ENCODE peak calls at places on chromosomes 7 and 10, in nine cellular contexts. A, H, Z, N, O, J, D, V and S are unnamed samples.

GRCh38 chr7:117020605-117021002 is 67.3 kb downstream of the ST7 start:
- DNase-seq in A (no peak), H (no peak), Z (no peak), N (no peak), O (no peak), J (no peak), D (no peak), V (peak; percentile 5), S (peak; percentile 14)

GRCh38 chr10:6512182-6512581 is 67.9 kb downstream of the PRKCQ start:
- DNase-seq in A (no peak), H (no peak), Z (no peak), N (no peak), O (no peak), J (no peak), D (no peak), V (no peak), S (no peak)

GRCh38 chr10:60384708-60385398 is 4.8 kb downstream of the ANK3 start:
- DNase-seq in A (peak; percentile 63), H (no peak), Z (no peak), N (no peak), O (no peak), J (no peak), D (peak; percentile 28), V (no peak), S (peak; percentile 97)

GRCh38 chr10:130847170-130847569 is 464.4 kb downstream of the TCERG1L start:
- DNase-seq in A (no peak), H (no peak), Z (no peak), N (no peak), O (no peak), J (no peak), D (no peak), V (peak; percentile 27), S (no peak)

GRCh38 chr7:28347964-28348363 is 64.4 kb upstream of the CREB5 start:
- DNase-seq in A (no peak), H (no peak), Z (no peak), N (no peak), O (no peak), J (no peak), D (peak; percentile 9), V (no peak), S (peak; percentile 28)

GRCh38 chr10:98340261-98340675 is 72.3 kb upstream of the LOXL4 start:
- DNase-seq in A (no peak), H (no peak), Z (no peak), N (no peak), O (no peak), J (no peak), D (no peak), V (no peak), S (peak; percentile 29)

GRCh38 chr7:13953368-13953767 is 36.1 kb downstream of the ETV1 start:
- DNase-seq in A (no peak), H (no peak), Z (no peak), N (no peak), O (no peak), J (no peak), D (no peak), V (peak; percentile 53), S (no peak)

GRCh38 chr10:101935431-101935830 is 91.8 kb upstream of the KCNIP2 start:
- DNase-seq in A (no peak), H (no peak), Z (no peak), N (no peak), O (no peak), J (no peak), D (no peak), V (peak; percentile 5), S (no peak)

GRCh38 chr7:33248663-33249062 is 119.3 kb downstream of the BBS9 start:
- DNase-seq in A (no peak), H (no peak), Z (no peak), N (no peak), O (no peak), J (no peak), D (no peak), V (no peak), S (peak; percentile 13)

GRCh38 chr10:77884181-77884580 is 42.4 kb downstream of the DLG5 start:
- DNase-seq in A (no peak), H (no peak), Z (no peak), N (no peak), O (no peak), J (no peak), D (no peak), V (no peak), S (no peak)

GRCh38 chr10:113111900-113112853 is 162.1 kb downstream of the TCF7L2 start:
- DNase-seq in A (no peak), H (no peak), Z (peak; percentile 47), N (peak; percentile 34), O (no peak), J (no peak), D (peak; percentile 79), V (no peak), S (no peak)

GRCh38 chr10:29955308-29955935 is 104.0 kb downstream of the JCAD start:
- DNase-seq in A (no peak), H (no peak), Z (no peak), N (no peak), O (no peak), J (no peak), D (no peak), V (peak; percentile 30), S (no peak)

GRCh38 chr7:37504791-37505190 is 56.1 kb upstream of the ELMO1 start:
- DNase-seq in A (no peak), H (no peak), Z (no peak), N (no peak), O (no peak), J (no peak), D (no peak), V (no peak), S (no peak)

GRCh38 chr7:127880454-127880853 is 150.8 kb downstream of the LRRC4 start:
- DNase-seq in A (no peak), H (no peak), Z (no peak), N (no peak), O (no peak), J (no peak), D (no peak), V (no peak), S (no peak)

GRCh38 chr10:8035641-8036520 is 18.6 kb upstream of the GATA3 start:
- DNase-seq in A (no peak), H (no peak), Z (no peak), N (no peak), O (no peak), J (no peak), D (no peak), V (peak; percentile 69), S (no peak)

GRCh38 chr7:86747698-86748097 is 104.0 kb downstream of the GRM3 start:
- DNase-seq in A (no peak), H (no peak), Z (no peak), N (no peak), O (no peak), J (no peak), D (no peak), V (peak; percentile 4), S (no peak)

GRCh38 chr7:94216944-94217461 is 177.7 kb upstream of the COL1A2 start:
- DNase-seq in A (no peak), H (no peak), Z (no peak), N (no peak), O (no peak), J (no peak), D (no peak), V (no peak), S (peak; percentile 92)

GRCh38 chr10:79293841-79294705 is 53.2 kb upstream of the PPIF start:
- DNase-seq in A (no peak), H (peak; percentile 71), Z (no peak), N (no peak), O (no peak), J (peak; percentile 88), D (peak; percentile 70), V (no peak), S (no peak)

GRCh38 chr7:5424689-5425506 is 1.3 kb upstream of the TNRC18 start:
- DNase-seq in A (no peak), H (peak; percentile 54), Z (peak; percentile 58), N (no peak), O (peak; percentile 75), J (peak; percentile 72), D (peak; percentile 67), V (peak; percentile 46), S (peak; percentile 32)
- TF ChIP-seq CTCF in A (no peak), H (no peak), Z (no peak), N (no peak), O (peak; percentile 26), J (no peak), D (no peak), V (no peak), S (no peak)

GRCh38 chr7:1663243-1663642 is 6.8 kb upstream of the ELFN1 start:
- DNase-seq in A (no peak), H (no peak), Z (no peak), N (no peak), O (no peak), J (peak; percentile 34), D (no peak), V (no peak), S (no peak)
- H3K27me3 ChIP-seq in A (no peaks in the 10 kb centered on the region), H (peaks cover 5% of the 10 kb centered on the region), Z (peaks cover 75% of the 10 kb centered on the region), N (peaks cover 20% of the 10 kb centered on the region), O (peaks cover 6% of the 10 kb centered on the region), J (peaks cover 65% of the 10 kb centered on the region), D (peaks cover 29% of the 10 kb centered on the region), V (peaks cover 64% of the 10 kb centered on the region), S (peaks cover 18% of the 10 kb centered on the region)

DNA sequence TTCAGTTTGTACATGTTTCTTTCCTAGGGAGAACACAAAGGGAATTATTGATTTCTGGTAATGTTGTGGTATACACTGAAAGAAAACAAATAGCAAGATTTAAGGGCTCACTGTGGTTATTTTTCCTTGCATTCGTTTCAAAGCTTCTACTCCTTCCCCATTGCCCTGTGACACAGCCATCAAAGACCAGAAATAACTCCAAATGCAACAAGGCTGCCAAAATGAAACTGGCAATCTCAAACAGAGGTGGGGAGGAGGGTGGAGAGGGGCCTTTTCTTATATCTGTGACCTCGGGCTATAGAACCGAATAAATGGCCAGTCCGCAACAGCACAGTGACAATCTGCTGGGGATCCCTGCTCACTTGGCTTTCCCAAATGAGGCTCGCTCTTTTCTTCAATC is 17.3 kb upstream of the SPOCK2 start:
- DNase-seq in A (no peak), H (no peak), Z (no peak), N (no peak), O (no peak), J (no peak), D (no peak), V (no peak), S (no peak)
- H3K4me1 ChIP-seq in A (peaks cover 17% of the 10 kb centered on the region), H (peaks cover 7% of the 10 kb centered on the region), Z (no peaks in the 10 kb centered on the region), N (peaks cover 15% of the 10 kb centered on the region), O (peaks cover 42% of the 10 kb centered on the region), J (peaks cover 10% of the 10 kb centered on the region), D (no peaks in the 10 kb centered on the region), V (no peaks in the 10 kb centered on the region), S (peaks cover 18% of the 10 kb centered on the region)

GRCh38 chr10:35605191-35605590 is at the start of gene GJD4:
- DNase-seq in A (no peak), H (no peak), Z (no peak), N (no peak), O (no peak), J (no peak), D (no peak), V (no peak), S (no peak)

GRCh38 chr10:35595106-35595505 is 10.0 kb upstream of the GJD4 start:
- DNase-seq in A (no peak), H (no peak), Z (no peak), N (no peak), O (no peak), J (no peak), D (no peak), V (peak; percentile 40), S (no peak)

GRCh38 chr10:35594115-35594849 is 10.9 kb upstream of the GJD4 start:
- DNase-seq in A (no peak), H (no peak), Z (no peak), N (no peak), O (no peak), J (no peak), D (no peak), V (peak; percentile 85), S (no peak)

GRCh38 chr10:35598379-35598778 is 6.8 kb upstream of the GJD4 start:
- DNase-seq in A (no peak), H (no peak), Z (no peak), N (no peak), O (no peak), J (no peak), D (peak; percentile 7), V (peak; percentile 44), S (peak; percentile 30)

GRCh38 chr10:35600193-35600592 is 4.9 kb upstream of the GJD4 start:
- DNase-seq in A (no peak), H (no peak), Z (no peak), N (no peak), O (no peak), J (no peak), D (no peak), V (peak; percentile 47), S (peak; percentile 20)
- TF ChIP-seq CTCF in A (peak; percentile 38), H (no peak), Z (no peak), N (no peak), O (no peak), J (no peak), D (no peak), V (peak; percentile 51), S (peak; percentile 40)